ENCODE peak calls at places on chromosome 5, in seven cellular contexts. X is memory B cell; Z is GM20000; V is hypothalamus; W is activated CD4-positive, CD25-positive, alpha-beta regulatory T cell treated with anti-CD3 and anti-CD28 coated beads, Interleukin-2, amount 50 U/mL, for 16 hours; J is Kasumi-1; D is dorsolateral prefrontal cortex. H is an unnamed sample.

GRCh38 chr5:89417990-89418820 is 535.2 kb upstream of the MEF2C start:
- DNase-seq in Z (no peak), W (no peak), V (no peak), X (no peak), D (no peak), J (no peak), H (no peak)

GRCh38 chr5:31113101-31113500 is 80.4 kb upstream of the CDH6 start:
- DNase-seq in X (no peak), J (no peak), D (no peak), Z (no peak), W (no peak), V (no peak), H (peak; percentile 65)

GRCh38 chr5:144549580-144549979 is 378.9 kb downstream of the KCTD16 start:
- DNase-seq in Z (no peak), W (no peak), V (no peak), X (no peak), D (no peak), J (no peak), H (peak; percentile 68)

GRCh38 chr5:168314735-168315411 is 23.4 kb downstream of the WWC1 start:
- DNase-seq in W (no peak), V (no peak), D (no peak), J (no peak), Z (no peak), X (no peak), H (peak; percentile 96)

GRCh38 chr5:176733586-176734262 is 76.6 kb upstream of the UNC5A start:
- DNase-seq in Z (no peak), V (no peak), J (no peak), W (no peak), D (peak; percentile 57), X (no peak), H (peak; percentile 4)

GRCh38 chr5:29899583-29899982 is 1293.9 kb upstream of the CDH6 start:
- DNase-seq in Z (no peak), V (no peak), J (no peak), X (no peak), D (no peak), W (no peak), H (no peak)

GRCh38 chr5:60841361-60841760 is 2.7 kb downstream of the ELOVL7 start:
- DNase-seq in X (no peak), D (no peak), J (no peak), V (no peak), W (no peak), Z (no peak), H (no peak)

GRCh38 chr5:138969323-138970013 is 94.3 kb upstream of the LRRTM2 start:
- DNase-seq in Z (no peak), V (no peak), J (no peak), D (no peak), W (no peak), X (no peak), H (no peak)

GRCh38 chr5:151221574-151221973 is 2.3 kb downstream of the CCDC69 start:
- DNase-seq in X (no peak), V (no peak), J (no peak), D (no peak), W (no peak), Z (no peak), H (no peak)

GRCh38 chr5:124963236-124963929 is 216.9 kb upstream of the ZNF608 start:
- DNase-seq in X (no peak), W (no peak), Z (no peak), J (peak; percentile 64), V (no peak), D (no peak), H (peak; percentile 64)

GRCh38 chr5:16852251-16853005 is 83.7 kb downstream of the MYO10 start:
- DNase-seq in W (no peak), V (no peak), Z (no peak), X (no peak), D (no peak), J (no peak), H (no peak)

GRCh38 chr5:142697846-142698245 is 12.0 kb upstream of the FGF1 start:
- DNase-seq in V (no peak), D (no peak), J (no peak), Z (no peak), W (no peak), X (no peak), H (peak; percentile 56)

GRCh38 chr5:147464211-147464610 is 45.7 kb downstream of the DPYSL3 start:
- DNase-seq in Z (no peak), J (no peak), W (no peak), X (no peak), D (no peak), V (no peak), H (peak; percentile 28)

GRCh38 chr5:61706751-61707150 is 374.7 kb downstream of the ZSWIM6 start:
- DNase-seq in J (no peak), V (no peak), W (no peak), X (no peak), Z (no peak), D (no peak), H (no peak)

GRCh38 chr5:105684799-105685198 is 1985.9 kb downstream of the EFNA5 start:
- DNase-seq in X (no peak), D (no peak), J (no peak), W (no peak), V (no peak), Z (no peak), H (no peak)

GRCh38 chr5:68161156-68161555 is 54.4 kb upstream of the PIK3R1 start:
- DNase-seq in D (no peak), J (no peak), V (no peak), X (no peak), Z (no peak), W (no peak), H (no peak)

GRCh38 chr5:119275873-119276214 is 80.0 kb upstream of the TNFAIP8 start:
- DNase-seq in X (peak; percentile 69), D (no peak), V (no peak), J (no peak), W (no peak), Z (peak; percentile 38), H (no peak)

GRCh38 chr5:75023368-75024159 is 28.8 kb downstream of the GCNT4 start:
- DNase-seq in D (no peak), V (no peak), W (no peak), J (no peak), X (no peak), Z (no peak), H (no peak)

GRCh38 chr5:151101746-151102145 is 20.9 kb upstream of the TNIP1 start:
- DNase-seq in W (no peak), Z (no peak), D (no peak), V (no peak), J (no peak), X (no peak), H (no peak)

GRCh38 chr5:32542216-32543059 is 42.9 kb upstream of the SUB1 start:
- DNase-seq in Z (peak; percentile 48), X (no peak), V (no peak), D (no peak), W (no peak), J (peak; percentile 34), H (no peak)

GRCh38 chr5:3010953-3011763 is 259.7 kb upstream of the IRX2 start:
- DNase-seq in W (no peak), Z (no peak), J (no peak), D (no peak), V (no peak), X (no peak), H (no peak)

GRCh38 chr5:41334221-41334620 is 120.9 kb upstream of the C6 start:
- DNase-seq in D (no peak), V (no peak), Z (no peak), W (no peak), X (no peak), J (no peak), H (no peak)

GRCh38 chr5:40258205-40258604 is 421.5 kb upstream of the PTGER4 start:
- DNase-seq in X (no peak), W (no peak), V (no peak), Z (no peak), J (no peak), D (no peak), H (no peak)

GRCh38 chr5:141507387-141508091 is 18.7 kb downstream of the PCDHGC5 start:
- DNase-seq in Z (peak; percentile 56), V (no peak), D (no peak), X (no peak), W (no peak), J (no peak), H (peak; percentile 91)

GRCh38 chr5:39187873-39188731 is 31.3 kb downstream of the FYB1 start:
- DNase-seq in Z (no peak), D (no peak), X (no peak), J (no peak), V (no peak), W (no peak), H (no peak)

GRCh38 chr5:57779383-57780223 is 297.0 kb upstream of the ACTBL2 start:
- DNase-seq in Z (peak; percentile 8), V (no peak), X (peak; percentile 4), J (peak; percentile 77), W (no peak), D (no peak), H (peak; percentile 74)

GRCh38 chr5:1005904-1006655 is 2.5 kb upstream of the NKD2 start:
- DNase-seq in Z (peak; percentile 35), X (no peak), V (no peak), J (no peak), W (no peak), D (no peak), H (no peak)